ENCODE peak calls at places on chromosomes 7 and 10, in four cellular contexts. A, W, D and N are unnamed samples. For H3K27me3, the result is how much of the 10 kb centered on the place peaks cover.

GRCh38 chr7:102841290-102841689 is 71.5 kb upstream of the LRRC17 start:
- DNase-seq in W (no peak), D (no peak), A (no peak), N (no peak)

GRCh38 chr7:111864291-111864976 is 302.1 kb upstream of the IMMP2L start:
- DNase-seq in D (no peak), A (no peak), W (no peak), N (no peak)

GRCh38 chr10:11282661-11283060 is 265.0 kb downstream of the CELF2 start:
- DNase-seq in W (no peak), A (no peak), D (no peak), N (no peak)

GRCh38 chr7:66467887-66468286 is 160.8 kb upstream of the KCTD7 start:
- DNase-seq in A (no peak), D (no peak), W (no peak), N (no peak)

GRCh38 chr7:151060113-151060415 is 675 bp downstream of the SLC4A2 start:
- DNase-seq in W (no peak), A (no peak), D (no peak), N (no peak)

GRCh38 chr7:158245724-158246041 is 341.9 kb downstream of the PTPRN2 start:
- DNase-seq in D (no peak), W (peak), A (no peak), N (no peak)

GRCh38 chr10:60314306-60314940 is 75.3 kb downstream of the ANK3 start:
- DNase-seq in D (no peak), W (no peak), A (no peak), N (no peak)

GRCh38 chr10:77283326-77283725 is 354.3 kb downstream of the KCNMA1 start:
- DNase-seq in D (no peak), W (no peak), A (no peak), N (no peak)

GRCh38 chr7:137086896-137087295 is 218.4 kb downstream of the CHRM2 start:
- DNase-seq in W (no peak), A (no peak), D (no peak), N (no peak)

GRCh38 chr7:32496052-32496813 is 944 bp downstream of the AVL9 start:
- DNase-seq in W (no peak), D (no peak), A (no peak), N (no peak)

GRCh38 chr7:15848362-15848761 is 161.9 kb upstream of the MEOX2 start:
- DNase-seq in D (no peak), W (no peak), A (no peak), N (no peak)

GRCh38 chr7:92761391-92762098 is 74.8 kb downstream of the CDK6 start:
- DNase-seq in A (no peak), W (no peak), D (no peak), N (no peak)

GRCh38 chr10:103481974-103482531 is 3.0 kb upstream of the CALHM3 start:
- DNase-seq in W (peak), D (no peak), A (no peak), N (no peak)

GRCh38 chr10:121137533-121137932 is 286.4 kb downstream of the WDR11 start:
- DNase-seq in W (no peak), A (no peak), D (no peak), N (no peak)

GRCh38 chr7:2567663-2568238 is 9.0 kb downstream of the IQCE start:
- DNase-seq in W (peak), A (no peak), D (no peak), N (peak)

GRCh38 chr7:24751484-24751883 is 5.8 kb downstream of the GSDME start:
- DNase-seq in W (no peak), A (no peak), D (no peak), N (no peak)

GRCh38 chr10:16948335-16948734 is 131.1 kb upstream of the RSU1 start:
- DNase-seq in D (no peak), W (no peak), A (no peak), N (no peak)

GRCh38 chr7:94908204-94909022 is 1.0 kb downstream of the PPP1R9A start:
- DNase-seq in W (peak), A (no peak), D (no peak), N (peak)

GRCh38 chr7:36570508-36571219 is 153.6 kb downstream of the AOAH start:
- DNase-seq in A (no peak), D (no peak), W (no peak), N (no peak)

GRCh38 chr7:33072471-33072870 is 9.9 kb upstream of the NT5C3A start:
- DNase-seq in A (no peak), W (no peak), D (no peak), N (no peak)

GRCh38 chr10:100148353-100149211 is 37.2 kb downstream of the ERLIN1 start:
- DNase-seq in D (no peak), A (no peak), W (no peak), N (no peak)

GRCh38 chr7:151456276-151456675 is 16.3 kb upstream of the CRYGN start:
- DNase-seq in W (no peak), A (no peak), D (no peak), N (no peak)

GRCh38 chr7:121212031-121212430 is 116.8 kb upstream of the WNT16 start:
- DNase-seq in D (no peak), A (no peak), W (no peak), N (no peak)

GRCh38 chr10:92778091-92778490 is 70.2 kb upstream of the EXOC6 start:
- DNase-seq in A (no peak), W (no peak), D (no peak), N (no peak)

GRCh38 chr7:81447351-81447952 is 322.4 kb downstream of the HGF start:
- DNase-seq in D (peak), A (no peak), W (no peak), N (no peak)

GRCh38 chr7:94382746-94383145 is 11.9 kb upstream of the COL1A2 start:
- DNase-seq in A (no peak), W (no peak), D (no peak), N (no peak)

GRCh38 chr7:28711096-28711495 is 247.0 kb downstream of the TRIL start:
- DNase-seq in D (no peak), W (no peak), A (no peak), N (no peak)

GRCh38 chr7:51256916-51257315 is 59.7 kb downstream of the COBL start:
- DNase-seq in A (no peak), D (no peak), W (no peak), N (no peak)

GRCh38 chr10:124296121-124296812 is 122.5 kb downstream of the OAT start:
- DNase-seq in W (no peak), A (no peak), D (no peak), N (no peak)

GRCh38 chr10:89171263-89171872 is 35.7 kb downstream of the CH25H start:
- DNase-seq in A (no peak), W (no peak), D (peak), N (no peak)

GRCh38 chr10:114401195-114401741 is 3.0 kb downstream of the AFAP1L2 start:
- DNase-seq in W (peak), A (no peak), D (no peak), N (peak)

GRCh38 chr10:71971311-71971731 is 7.1 kb downstream of the CHST3 start:
- DNase-seq in W (no peak), A (no peak), D (no peak), N (no peak)

GRCh38 chr10:790821-791551 is 101.5 kb upstream of the DIP2C start:
- DNase-seq in W (peak), A (no peak), D (no peak), N (no peak)

GRCh38 chr10:80276335-80276734 is 13.1 kb downstream of the MAT1A start:
- DNase-seq in W (no peak), A (peak), D (no peak), N (no peak)
- H3K27ac ChIP-seq in W (no peak), A (no peak), D (no peak), N (no peak)

GRCh38 chr7:1226155-1226901 is 6.3 kb upstream of the UNCX start:
- DNase-seq in D (no peak), A (no peak), W (no peak), N (no peak)
- H3K27me3 ChIP-seq in D (half or more), A (under half), W (under half), N (half or more)

DNA sequence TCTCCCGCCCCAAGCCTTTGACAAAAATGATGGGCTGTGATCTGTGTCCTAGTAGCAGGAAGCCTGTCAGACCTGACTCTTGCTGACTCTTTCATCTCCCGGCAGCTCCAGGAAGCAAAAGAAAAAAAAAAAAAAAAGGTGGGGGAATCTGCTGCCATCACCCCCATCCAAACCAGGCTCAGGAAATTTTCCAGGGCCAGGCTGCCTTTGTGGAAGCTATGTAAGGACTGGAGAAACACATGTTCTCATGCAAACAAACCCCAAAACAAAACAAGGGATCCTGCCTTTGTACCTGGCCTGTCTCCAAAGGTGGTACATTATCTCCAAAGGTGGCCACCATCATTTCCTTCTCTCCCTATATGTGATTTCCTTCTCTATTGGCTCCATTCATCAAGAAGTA is 192.0 kb upstream of the SVIL start:
- DNase-seq in W (no peak), A (no peak), D (no peak), N (no peak)
- H3K27ac ChIP-seq in W (no peak), A (no peak), D (no peak), N (no peak)

GRCh38 chr7:6529643-6530042 is 21.6 kb downstream of the GRID2IP start:
- DNase-seq in D (no peak), W (no peak), A (no peak), N (no peak)

GRCh38 chr7:6526997-6527378 is 24.3 kb downstream of the GRID2IP start:
- DNase-seq in W (no peak), A (no peak), D (no peak), N (no peak)

GRCh38 chr7:6530626-6531491 is 20.4 kb downstream of the GRID2IP start:
- DNase-seq in A (no peak), D (no peak), W (no peak), N (no peak)

GRCh38 chr7:6531492-6532279 is 19.6 kb downstream of the GRID2IP start:
- DNase-seq in A (no peak), W (no peak), D (no peak), N (no peak)

DNA sequence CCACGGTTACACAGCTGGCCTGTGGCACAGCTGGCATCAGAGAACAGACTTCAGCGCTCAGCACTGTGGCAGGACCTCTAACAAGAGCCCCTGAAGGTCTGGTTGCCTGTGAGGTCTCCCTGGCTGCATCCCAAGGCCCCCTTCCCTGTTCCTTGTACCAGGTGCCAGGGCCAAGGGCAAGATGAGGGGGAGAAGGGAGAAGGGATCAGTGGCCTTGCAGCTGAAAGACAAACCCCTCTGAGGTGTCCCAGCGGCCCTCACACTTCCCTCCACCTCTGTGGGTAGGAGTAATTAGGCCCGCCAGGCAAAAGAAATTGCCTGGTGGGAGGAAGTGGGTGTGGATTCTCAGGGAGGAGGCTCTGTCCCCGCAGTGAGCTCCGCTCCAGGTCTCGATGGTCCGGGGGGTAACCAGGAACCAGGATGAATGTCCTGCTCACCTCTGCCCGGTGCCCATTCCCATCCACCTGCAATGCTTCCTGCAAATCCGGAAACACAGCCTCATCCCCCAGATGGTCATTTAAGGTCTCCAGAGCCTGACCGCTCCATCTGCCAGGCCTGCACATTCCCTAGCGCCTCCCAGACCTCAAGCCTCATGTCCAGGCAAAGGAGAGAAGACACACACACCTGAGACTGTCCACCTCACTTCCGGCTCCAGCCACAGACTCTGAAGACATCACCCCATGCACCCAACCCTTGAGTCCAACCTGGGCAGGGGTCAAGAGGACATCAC is 22.7 kb downstream of the GRID2IP start:
- DNase-seq in A (no peak), W (no peak), D (no peak), N (no peak)
- H3K27me3 ChIP-seq in A (under half), W (under half), D (under half), N (half or more)

GRCh38 chr7:100191775-100192174 is 14.1 kb downstream of the STAG3 start:
- DNase-seq in D (no peak), W (no peak), A (no peak), N (no peak)
- H3K27ac ChIP-seq in D (no peak), W (no peak), A (no peak), N (no peak)

GRCh38 chr10:122656741-122657140 is 42.9 kb downstream of the C10orf120 start:
- DNase-seq in A (no peak), W (no peak), D (no peak), N (no peak)
- H3K27me3 ChIP-seq in A (under half), W (under half), D (under half), N (under half)

GRCh38 chr7:27167916-27168264 is 2.6 kb upstream of the HOXA9 start:
- DNase-seq in D (no peak), W (no peak), A (no peak), N (no peak)

GRCh38 chr7:27169658-27170493 is 4.2 kb downstream of the HOXA10 start:
- DNase-seq in W (peak), A (no peak), D (no peak), N (peak)

GRCh38 chr7:27166475-27167169 is 1.3 kb upstream of the HOXA9 start:
- DNase-seq in W (peak), D (no peak), A (no peak), N (peak)

GRCh38 chr7:27167170-27167505 is 1.8 kb upstream of the HOXA9 start:
- DNase-seq in D (no peak), W (peak), A (no peak), N (peak)

GRCh38 chr7:27168265-27168947 is 3.1 kb upstream of the HOXA9 start:
- DNase-seq in A (no peak), W (peak), D (no peak), N (peak)
- H3K27ac ChIP-seq in A (no peak), W (peak), D (no peak), N (no peak)

DNA sequence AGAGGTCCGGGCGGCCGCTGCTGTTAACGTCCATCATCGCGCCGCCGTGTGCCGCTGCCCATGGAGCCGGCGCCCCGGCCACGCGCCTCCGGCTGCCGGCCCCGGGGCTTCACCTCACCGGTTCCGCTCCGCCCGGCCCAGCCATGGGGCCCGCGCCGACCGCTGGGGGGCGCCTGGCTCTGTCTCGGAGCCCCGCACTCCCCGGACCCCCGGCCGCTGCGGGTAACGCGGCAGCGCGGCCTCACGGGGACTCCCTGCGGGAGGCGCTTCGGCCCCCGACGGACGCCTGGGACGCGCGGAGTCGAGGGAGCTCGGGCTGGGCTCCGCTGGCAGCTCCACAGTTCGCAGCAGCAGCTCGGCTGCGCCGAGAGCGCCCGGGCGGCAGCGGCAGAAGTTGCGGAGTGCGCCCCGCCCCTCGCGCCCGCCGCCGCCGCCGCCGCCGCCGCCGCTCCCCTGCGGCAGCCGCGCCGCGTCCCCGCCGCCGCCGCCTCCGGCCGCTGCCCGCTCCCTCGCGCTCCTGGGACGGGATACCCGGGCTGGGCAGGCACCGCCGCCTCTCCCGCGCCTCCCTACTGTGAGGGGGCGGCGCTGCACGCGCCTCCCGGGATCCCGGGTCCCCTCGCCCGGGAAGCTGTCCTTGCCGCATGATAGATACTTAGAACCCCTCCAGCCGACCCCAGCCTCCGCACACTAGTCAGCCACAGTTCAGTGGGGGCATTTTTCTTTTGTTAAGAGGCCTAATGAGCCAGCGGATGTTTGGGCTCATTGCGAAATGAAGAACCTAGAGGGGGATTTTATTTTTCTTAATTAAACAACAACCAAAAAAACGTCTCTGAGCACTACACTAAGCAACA is at the start of gene HTR7:
- DNase-seq in A (peak), D (no peak), W (peak), N (peak)
- H3K27me3 ChIP-seq in A (under half), D (under half), W (under half), N (half or more)

DNA sequence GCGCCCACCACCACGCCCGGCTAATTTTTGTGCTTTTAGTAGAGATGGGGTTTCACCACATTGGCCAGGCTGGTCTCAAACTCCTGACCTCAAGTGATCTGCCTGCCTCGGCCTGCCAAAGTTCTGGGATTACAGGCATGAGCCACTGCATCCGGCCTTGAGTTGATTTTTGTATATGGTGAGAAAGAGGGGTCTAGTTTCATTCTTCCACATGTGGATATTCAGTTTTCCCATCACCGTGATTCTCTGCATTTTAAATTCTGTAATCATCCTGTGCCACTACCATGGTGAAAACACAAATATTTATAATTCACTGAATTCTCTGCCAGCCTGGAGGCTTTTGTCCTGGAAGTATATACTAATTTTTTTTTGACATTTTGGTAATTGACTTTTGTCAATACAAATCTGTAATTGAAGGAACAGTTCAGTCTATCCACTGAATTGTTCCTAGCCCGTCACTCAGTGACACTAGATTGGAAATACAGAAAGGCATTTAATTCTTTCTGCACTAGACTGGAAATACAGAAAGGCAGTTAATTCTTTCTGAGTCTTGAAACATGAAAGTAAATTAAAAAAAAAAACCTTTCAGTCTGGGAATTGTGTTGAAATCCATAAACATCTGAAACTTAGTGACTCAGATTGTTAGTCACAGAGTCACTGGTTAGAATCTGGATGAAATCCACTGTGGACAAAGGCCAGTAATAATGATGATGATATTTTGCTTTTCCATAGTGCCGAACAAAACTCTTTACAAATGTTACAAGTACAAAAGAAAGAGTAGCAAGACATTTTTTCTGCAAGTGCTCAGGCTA is 5.4 kb upstream of the PRTFDC1 start:
- DNase-seq in W (no peak), A (no peak), D (no peak), N (no peak)
- H3K27ac ChIP-seq in W (peak), A (peak), D (no peak), N (peak)